ENCODE peak calls at places on chromosomes 16 and 17, in six cellular contexts. A is stimulated activated naive CD4-positive, alpha-beta T cell; B is left colon; I is sigmoid colon; R is NCI-H1417; Y is LHCN-M2. E is an unnamed sample.

GRCh38 chr17:34665150-34665802 is 85.9 kb downstream of the TMEM132E start:
- DNase-seq in B (no peak), R (no peak), A (peak; percentile 15), I (peak; percentile 24), Y (no peak), E (no peak)

GRCh38 chr17:82963104-82963950 is 116.1 kb upstream of the METRNL start:
- DNase-seq in B (peak; percentile 76), R (peak; percentile 63), A (peak; percentile 20), I (peak; percentile 93), Y (peak; percentile 55), E (peak; percentile 45)

GRCh38 chr17:43367588-43368242 is 31.1 kb upstream of the ARL4D start:
- DNase-seq in Y (peak; percentile 94), R (peak; percentile 82), B (peak; percentile 26), A (peak; percentile 86), I (no peak), E (no peak)

GRCh38 chr17:68865584-68865983 is 89.6 kb downstream of the ABCA8 start:
- DNase-seq in B (no peak), A (no peak), Y (no peak), I (no peak), R (no peak), E (no peak)

GRCh38 chr17:47717845-47718621 is 15.0 kb upstream of the TBX21 start:
- DNase-seq in Y (no peak), B (no peak), A (no peak), R (peak; percentile 42), I (no peak), E (no peak)

GRCh38 chr17:32502710-32503109 is 15.9 kb downstream of the CDK5R1 start:
- DNase-seq in B (no peak), A (no peak), I (no peak), Y (peak; percentile 51), R (no peak), E (no peak)

GRCh38 chr17:18261659-18262058 is 1.2 kb downstream of the MIEF2 start:
- DNase-seq in B (no peak), Y (no peak), R (no peak), A (no peak), I (no peak), E (no peak)

GRCh38 chr16:30949655-30950515 is 1.0 kb downstream of the ORAI3 start:
- DNase-seq in A (peak; percentile 20), B (peak; percentile 77), Y (peak; percentile 93), R (no peak), I (peak; percentile 95), E (peak; percentile 58)

GRCh38 chr16:30746638-30747160 is 1.5 kb upstream of the PHKG2 start:
- DNase-seq in I (no peak), A (no peak), R (no peak), B (no peak), Y (no peak), E (no peak)

GRCh38 chr17:83057793-83058477 is 21.5 kb upstream of the METRNL start:
- DNase-seq in B (no peak), R (no peak), I (peak; percentile 61), A (no peak), Y (no peak), E (no peak)

GRCh38 chr17:55304171-55304859 is 39.6 kb downstream of the HLF start:
- DNase-seq in B (no peak), R (no peak), A (no peak), I (no peak), Y (peak; percentile 34), E (no peak)

GRCh38 chr17:76381633-76382304 is 2.6 kb upstream of the SPHK1 start:
- DNase-seq in B (peak; percentile 45), R (no peak), A (no peak), I (no peak), Y (no peak), E (no peak)

GRCh38 chr16:30499284-30499683 is 26.7 kb downstream of the ITGAL start:
- DNase-seq in R (no peak), B (no peak), A (no peak), Y (no peak), I (no peak), E (no peak)

GRCh38 chr16:67249178-67249759 is 490 bp downstream of the SLC9A5 start:
- DNase-seq in A (no peak), B (no peak), R (no peak), Y (no peak), I (peak; percentile 66), E (no peak)

GRCh38 chr16:30741461-30741914 is 6.7 kb upstream of the PHKG2 start:
- DNase-seq in I (peak; percentile 67), Y (peak; percentile 84), R (peak; percentile 6), A (no peak), B (peak; percentile 62), E (peak; percentile 48)

GRCh38 chr17:18143044-18143936 is 34.7 kb downstream of the MYO15A start:
- DNase-seq in I (no peak), R (no peak), A (no peak), Y (no peak), B (no peak), E (no peak)

GRCh38 chr17:36727577-36727976 is 126.2 kb downstream of the MRM1 start:
- DNase-seq in Y (no peak), A (peak; percentile 10), R (no peak), I (no peak), B (no peak), E (no peak)